ENCODE peak calls at places on chromosomes 16 and 17, in six cellular contexts. G is psoas muscle, P is vagina, S is ovary, X is tibial artery, Q is transverse colon. Z is an unnamed sample.

GRCh38 chr17:57794841-57795240 is 49.7 kb upstream of the CCDC182 start:
- DNase-seq in G (no peak), P (no peak), S (no peak), X (no peak), Q (no peak), Z (no peak)

GRCh38 chr16:85901110-85901509 is 2.1 kb downstream of the IRF8 start:
- DNase-seq in G (no peak), P (no peak), S (no peak), X (no peak), Q (no peak), Z (no peak)

GRCh38 chr16:29757950-29758466 is 12.2 kb upstream of the C16orf54 start:
- DNase-seq in G (no peak), P (no peak), S (peak; percentile 34), X (no peak), Q (no peak), Z (no peak)

GRCh38 chr16:65634833-65635232 is 513.0 kb upstream of the CDH11 start:
- DNase-seq in G (no peak), P (no peak), S (no peak), X (no peak), Q (no peak), Z (no peak)

GRCh38 chr16:17026600-17027242 is 444.0 kb downstream of the XYLT1 start:
- DNase-seq in G (no peak), P (no peak), S (no peak), X (no peak), Q (peak; percentile 10), Z (no peak)

GRCh38 chr17:50148226-50149098 is 2.0 kb downstream of the PPP1R9B start:
- DNase-seq in G (peak; percentile 57), P (no peak), S (peak; percentile 73), X (peak; percentile 90), Q (peak; percentile 78), Z (peak; percentile 68)

GRCh38 chr17:73639322-73639721 is 4.9 kb downstream of the SDK2 start:
- DNase-seq in G (no peak), P (no peak), S (no peak), X (peak; percentile 83), Q (no peak), Z (no peak)

GRCh38 chr17:16191604-16192003 is 23.7 kb downstream of the NCOR1 start:
- DNase-seq in G (no peak), P (no peak), S (no peak), X (no peak), Q (no peak), Z (no peak)

GRCh38 chr17:73348018-73348823 is 36.4 kb upstream of the CDC42EP4 start:
- DNase-seq in G (no peak), P (no peak), S (no peak), X (no peak), Q (no peak), Z (no peak)

GRCh38 chr16:27762441-27762840 is 212.5 kb downstream of the KATNIP start:
- DNase-seq in G (no peak), P (no peak), S (no peak), X (no peak), Q (no peak), Z (no peak)

GRCh38 chr16:81723098-81723723 is 55.9 kb upstream of the PLCG2 start:
- DNase-seq in G (no peak), P (peak; percentile 86), S (no peak), X (no peak), Q (no peak), Z (no peak)

GRCh38 chr16:11354733-11355574 is 9.7 kb downstream of the RMI2 start:
- DNase-seq in G (no peak), P (no peak), S (peak; percentile 56), X (no peak), Q (peak; percentile 28), Z (no peak)

GRCh38 chr16:21526923-21527807 is 72.2 kb upstream of the METTL9 start:
- DNase-seq in G (no peak), P (no peak), S (no peak), X (no peak), Q (no peak), Z (no peak)

GRCh38 chr16:72189865-72190371 is 18.0 kb upstream of the PMFBP1 start:
- DNase-seq in G (no peak), P (no peak), S (no peak), X (no peak), Q (no peak), Z (peak; percentile 14)

GRCh38 chr17:68089881-68090280 is 54.3 kb downstream of the KPNA2 start:
- DNase-seq in G (no peak), P (no peak), S (no peak), X (no peak), Q (peak; percentile 55), Z (no peak)

GRCh38 chr17:73156166-73156840 is 8.5 kb upstream of the SSTR2 start:
- DNase-seq in G (peak; percentile 68), P (no peak), S (peak; percentile 53), X (peak; percentile 75), Q (peak; percentile 67), Z (no peak)

GRCh38 chr17:7380321-7380720 is 568 bp upstream of the TNK1 start:
- DNase-seq in G (peak; percentile 38), P (no peak), S (peak; percentile 67), X (no peak), Q (peak; percentile 68), Z (no peak)
- H3K27ac ChIP-seq in G (peak overlapping the region; percentile 82), P (peak overlapping the region; percentile 59), S (peak overlapping the region; percentile 46), X (no peak overlapping the region), Q (peak overlapping the region; percentile 83), Z (peak overlapping the region; percentile 54)

DNA sequence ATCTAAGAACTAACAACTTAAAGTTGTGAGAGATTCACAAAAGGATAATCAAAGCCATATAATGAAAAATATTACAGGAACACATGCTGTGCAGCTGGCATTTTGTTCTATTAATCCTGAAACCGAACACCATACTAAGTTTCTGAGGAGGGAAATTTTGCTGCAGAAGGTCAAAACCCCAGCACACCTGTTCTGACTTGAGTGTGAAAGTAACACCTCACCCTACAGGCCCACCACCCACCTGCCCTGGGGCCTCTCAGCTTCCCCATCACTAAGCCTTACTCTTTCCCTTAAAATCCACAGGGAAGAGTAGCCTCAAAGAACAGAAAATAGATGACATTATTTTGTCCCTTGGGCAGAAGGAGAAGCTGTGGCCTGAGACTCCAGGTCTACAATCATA is 44.8 kb downstream of the STAT5A start:
- DNase-seq in G (no peak), P (no peak), S (no peak), X (no peak), Q (no peak), Z (no peak)
- H3K27ac ChIP-seq in G (no peak overlapping the region), P (no peak overlapping the region), S (no peak overlapping the region), X (no peak overlapping the region), Q (no peak overlapping the region), Z (no peak overlapping the region)

DNA sequence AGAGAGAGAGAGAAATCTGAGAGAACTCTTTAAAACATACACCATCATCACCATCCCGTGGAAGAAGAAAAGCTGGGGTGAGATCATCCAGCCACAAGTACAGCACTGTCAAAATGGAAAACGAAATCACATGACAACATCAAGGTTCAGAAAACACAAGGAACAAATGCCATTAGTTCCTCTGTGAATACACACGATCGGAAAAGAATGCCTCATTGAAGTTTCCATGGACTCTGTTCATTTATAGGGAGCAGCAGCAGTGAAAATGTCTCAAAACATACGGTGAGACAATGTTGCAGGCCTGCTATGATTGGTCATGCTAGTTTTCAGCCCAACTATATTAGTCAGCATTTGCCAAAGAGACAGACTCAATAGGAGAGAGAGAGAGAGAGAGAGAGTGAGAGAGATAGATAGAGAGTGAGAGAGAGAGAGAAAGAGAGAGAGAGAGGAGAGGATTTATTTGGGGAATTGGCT is 4.4 kb downstream of the CFAP97D1 start:
- DNase-seq in G (no peak), P (no peak), S (no peak), X (no peak), Q (no peak), Z (peak; percentile 40)
- H3K27ac ChIP-seq in G (no peak overlapping the region), P (peak overlapping the region; percentile 36), S (no peak overlapping the region), X (no peak overlapping the region), Q (no peak overlapping the region), Z (no peak overlapping the region)

DNA sequence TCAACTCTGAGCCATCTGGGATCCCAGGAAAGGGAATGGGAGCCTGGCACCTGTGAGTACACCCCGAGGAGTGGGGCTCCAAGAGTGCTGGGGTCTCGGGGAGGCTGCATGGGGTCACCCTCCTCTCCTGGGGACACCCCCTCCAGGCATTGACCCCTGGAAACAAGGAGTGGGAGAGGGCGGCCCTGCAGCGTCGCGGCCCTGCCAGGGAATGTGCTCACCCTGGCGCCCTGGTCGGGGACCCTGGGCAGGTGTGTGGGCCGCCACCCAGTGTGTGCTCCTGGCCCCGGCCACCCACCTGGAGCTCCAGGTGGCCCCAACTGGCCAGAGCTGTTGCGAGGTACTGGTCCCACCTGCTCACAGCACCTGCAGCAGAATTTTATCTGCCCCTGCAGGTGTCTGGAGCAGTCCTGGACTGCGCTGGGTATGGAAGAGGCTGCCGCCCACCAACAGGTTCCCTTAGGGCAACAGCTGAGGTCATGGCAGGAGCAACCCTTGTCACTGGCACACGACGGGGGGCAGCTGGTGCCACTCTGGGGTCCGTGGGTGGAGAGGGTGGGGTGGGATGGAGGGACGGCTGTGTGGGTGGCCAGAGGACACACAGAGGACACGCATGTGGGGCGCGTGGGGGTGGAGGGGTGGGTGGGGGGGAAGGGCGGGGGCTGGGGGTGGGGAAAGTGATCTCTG is 5.4 kb upstream of the PABPN1L start:
- DNase-seq in G (no peak), P (no peak), S (no peak), X (no peak), Q (no peak), Z (no peak)
- H3K27ac ChIP-seq in G (no peak overlapping the region), P (no peak overlapping the region), S (no peak overlapping the region), X (no peak overlapping the region), Q (no peak overlapping the region), Z (no peak overlapping the region)

Z was measured in epithelial cell of prostate.